ENCODE peak calls at places on chromosomes 5 and 9, in ten cellular contexts. H is neural progenitor cell, K is AG10803, T is foreskin keratinocyte, P is astrocyte of the spinal cord, X is coronary artery, S is GM23248, B is NCI-H1105 treated with DMSO at 0.1 percent for 48 hours, Y is AG09319, G is endothelial cell. Z is an unnamed sample.

GRCh38 chr9:99015890-99016289 is 72.2 kb downstream of the COL15A1 start:
- DNase-seq in X (no peak), B (no peak), G (no peak), S (no peak), P (no peak), T (no peak), H (no peak), Y (no peak), K (no peak), Z (no peak)

GRCh38 chr5:81393783-81394718 is at the start of gene ACOT12:
- DNase-seq in P (peak), H (peak), S (peak), Y (no peak), B (no peak), G (peak), K (no peak), X (no peak), T (no peak), Z (peak)

GRCh38 chr9:122389799-122390481 is 19.1 kb downstream of the PTGS1 start:
- DNase-seq in H (no peak), K (no peak), Y (no peak), S (no peak), T (peak), G (peak), B (no peak), P (peak), X (peak), Z (no peak)

GRCh38 chr9:5073701-5074100 is 88.6 kb downstream of the JAK2 start:
- DNase-seq in B (no peak), H (no peak), Y (no peak), X (no peak), K (peak), P (no peak), G (no peak), T (no peak), S (peak), Z (no peak)

GRCh38 chr5:133392448-133392847 is 219.9 kb downstream of the FSTL4 start:
- DNase-seq in T (no peak), P (no peak), H (no peak), G (no peak), S (no peak), K (no peak), Y (no peak), B (no peak), X (peak), Z (no peak)

GRCh38 chr5:54547711-54548250 is 30.2 kb downstream of the SNX18 start:
- DNase-seq in B (no peak), K (peak), H (no peak), X (no peak), T (peak), S (peak), P (peak), Y (peak), G (no peak), Z (peak)

GRCh38 chr9:134887219-134887618 is 6.6 kb downstream of the FCN2 start:
- DNase-seq in T (no peak), G (no peak), P (no peak), Y (no peak), X (peak), K (no peak), S (no peak), H (no peak), B (no peak), Z (no peak)

GRCh38 chr9:98375138-98375726 is 119.8 kb upstream of the TBC1D2 start:
- DNase-seq in P (peak), B (no peak), G (no peak), K (peak), S (peak), T (peak), H (no peak), Y (no peak), X (no peak), Z (no peak)

GRCh38 chr5:488744-489688 is 35.2 kb downstream of the SLC9A3 start:
- DNase-seq in S (no peak), G (no peak), K (no peak), H (no peak), Y (no peak), P (no peak), B (no peak), T (no peak), X (no peak), Z (no peak)

GRCh38 chr5:167814828-167815227 is 476.6 kb upstream of the WWC1 start:
- DNase-seq in H (no peak), G (peak), X (no peak), B (no peak), P (peak), K (peak), Y (peak), S (peak), T (peak), Z (no peak)

GRCh38 chr5:18236386-18236785 is 602.1 kb downstream of the TAF11L14 start:
- DNase-seq in H (no peak), T (peak), S (peak), B (no peak), G (no peak), X (no peak), P (no peak), K (no peak), Y (no peak), Z (peak)

GRCh38 chr5:84585218-84585617 is 200.5 kb upstream of the EDIL3 start:
- DNase-seq in K (no peak), B (no peak), X (no peak), H (no peak), Y (no peak), S (no peak), G (no peak), P (no peak), T (no peak), Z (no peak)

GRCh38 chr9:135993840-135994776 is 32.9 kb upstream of the UBAC1 start:
- DNase-seq in Y (no peak), K (no peak), P (no peak), H (peak), T (no peak), B (no peak), G (no peak), S (no peak), X (no peak), Z (no peak)

GRCh38 chr5:126975791-126976190 is 54.6 kb downstream of the MARCHF3 start:
- DNase-seq in K (no peak), H (peak), P (no peak), B (no peak), X (no peak), G (no peak), S (no peak), T (no peak), Y (no peak), Z (peak)

GRCh38 chr5:147168578-147169327 is 66.1 kb upstream of the STK32A start:
- DNase-seq in Y (peak), S (peak), G (no peak), H (no peak), B (no peak), K (peak), P (peak), X (no peak), T (no peak), Z (no peak)

GRCh38 chr9:137305060-137305787 is 3.2 kb upstream of the NRARP start:
- DNase-seq in G (peak), X (no peak), H (peak), Y (no peak), B (peak), P (peak), S (peak), K (no peak), T (peak), Z (no peak)

GRCh38 chr5:66849803-66850202 is 253.6 kb downstream of the MAST4 start:
- DNase-seq in H (no peak), B (no peak), P (peak), S (peak), X (no peak), G (no peak), T (peak), Y (no peak), K (peak), Z (peak)

GRCh38 chr9:121305269-121305994 is 37.5 kb downstream of the GSN start:
- DNase-seq in G (no peak), B (no peak), H (no peak), S (peak), T (no peak), Y (no peak), K (peak), X (no peak), P (no peak), Z (no peak)

GRCh38 chr9:90099262-90099982 is 494.6 kb downstream of the GADD45G start:
- DNase-seq in Y (no peak), X (no peak), P (peak), B (peak), S (peak), G (no peak), H (peak), K (peak), T (peak), Z (peak)

GRCh38 chr9:87676976-87677775 is 48.7 kb upstream of the CTSL start:
- DNase-seq in P (no peak), Y (no peak), H (no peak), X (peak), B (no peak), K (peak), S (peak), G (no peak), T (no peak), Z (peak)

GRCh38 chr5:142353093-142353472 is 28.3 kb upstream of the SPRY4 start:
- DNase-seq in T (no peak), P (no peak), H (no peak), X (no peak), S (peak), G (no peak), Y (no peak), K (no peak), B (no peak), Z (no peak)

GRCh38 chr9:19486803-19487202 is 78.0 kb downstream of the ACER2 start:
- DNase-seq in K (no peak), X (no peak), G (no peak), B (no peak), Y (no peak), S (no peak), H (no peak), P (no peak), T (no peak), Z (no peak)

GRCh38 chr5:123992641-123993040 is 480.7 kb downstream of the CSNK1G3 start:
- DNase-seq in S (no peak), K (no peak), T (no peak), X (no peak), G (no peak), H (no peak), Y (no peak), B (no peak), P (no peak), Z (no peak)

GRCh38 chr9:84794981-84795637 is 125.6 kb downstream of the NTRK2 start:
- DNase-seq in X (no peak), P (no peak), B (no peak), H (no peak), K (no peak), G (no peak), Y (no peak), T (no peak), S (no peak), Z (no peak)

GRCh38 chr5:159061186-159061796 is 38.4 kb downstream of the EBF1 start:
- DNase-seq in G (no peak), T (no peak), X (no peak), Y (no peak), S (peak), K (peak), H (peak), B (no peak), P (peak), Z (no peak)

GRCh38 chr5:33306758-33307157 is 134.0 kb upstream of the TARS1 start:
- DNase-seq in P (peak), H (no peak), S (peak), X (no peak), K (peak), Y (no peak), T (no peak), G (no peak), B (no peak), Z (no peak)

GRCh38 chr9:38671748-38672147 is 48.2 kb downstream of the FAM240B start:
- DNase-seq in K (no peak), G (no peak), S (no peak), X (no peak), P (peak), H (no peak), B (no peak), Y (no peak), T (no peak), Z (no peak)

GRCh38 chr9:34611251-34611810 is 566 bp downstream of the RPP25L start:
- DNase-seq in B (no peak), T (no peak), X (no peak), S (peak), H (no peak), G (no peak), P (no peak), Y (no peak), K (no peak), Z (no peak)

GRCh38 chr9:33517373-33517772 is 6.7 kb upstream of the ANKRD18B start:
- DNase-seq in T (peak), Y (no peak), G (peak), S (peak), K (peak), H (peak), X (no peak), B (peak), P (peak), Z (peak)

GRCh38 chr9:22211588-22212360 is 202.7 kb upstream of the CDKN2B start:
- DNase-seq in X (no peak), P (peak), H (no peak), T (peak), K (peak), B (no peak), Y (no peak), S (peak), G (no peak), Z (no peak)